ENCODE peak calls at places on chromosomes 11 and 22, in five cellular contexts. One of them, this sample, is unnamed.

GRCh38 chr11:26851696-26852095 is 129.8 kb upstream of the SLC5A12 start:
- DNase-seq in PC-9: no peak
- DNase-seq in ascending aorta: no peak
- DNase-seq in transverse colon: no peak
- DNase-seq in right lobe of liver: no peak
- DNase-seq in this sample: no peak

GRCh38 chr11:61293869-61294716 is 1.0 kb downstream of the VWCE start:
- DNase-seq in PC-9: peak; percentile 25
- DNase-seq in ascending aorta: no peak
- DNase-seq in transverse colon: peak; percentile 21
- DNase-seq in right lobe of liver: no peak
- DNase-seq in this sample: no peak

GRCh38 chr11:66113132-66113856 is 43.2 kb downstream of the PACS1 start:
- DNase-seq in PC-9: peak; percentile 34
- DNase-seq in ascending aorta: no peak
- DNase-seq in transverse colon: no peak
- DNase-seq in right lobe of liver: no peak
- DNase-seq in this sample: no peak

GRCh38 chr22:46596032-46596441 is 24.1 kb upstream of the GRAMD4 start:
- DNase-seq in PC-9: no peak
- DNase-seq in ascending aorta: no peak
- DNase-seq in transverse colon: no peak
- DNase-seq in right lobe of liver: no peak
- DNase-seq in this sample: no peak

GRCh38 chr11:6992457-6993431 is 27.4 kb downstream of the ZNF214 start:
- DNase-seq in PC-9: no peak
- DNase-seq in ascending aorta: no peak
- DNase-seq in transverse colon: no peak
- DNase-seq in right lobe of liver: no peak
- DNase-seq in this sample: no peak

GRCh38 chr11:61406991-61407728 is 14.8 kb downstream of the TMEM216 start:
- DNase-seq in PC-9: no peak
- DNase-seq in ascending aorta: no peak
- DNase-seq in transverse colon: no peak
- DNase-seq in right lobe of liver: no peak
- DNase-seq in this sample: no peak

GRCh38 chr22:40721266-40721665 is 42.0 kb downstream of the MCHR1 start:
- DNase-seq in PC-9: no peak
- DNase-seq in ascending aorta: no peak
- DNase-seq in transverse colon: no peak
- DNase-seq in right lobe of liver: no peak
- DNase-seq in this sample: no peak

GRCh38 chr11:3135491-3136440 is 29.3 kb downstream of the OSBPL5 start:
- DNase-seq in PC-9: no peak
- DNase-seq in ascending aorta: no peak
- DNase-seq in transverse colon: peak; percentile 7
- DNase-seq in right lobe of liver: peak; percentile 47
- DNase-seq in this sample: no peak

GRCh38 chr11:20337526-20338154 is 25.9 kb upstream of the HTATIP2 start:
- DNase-seq in PC-9: no peak
- DNase-seq in ascending aorta: no peak
- DNase-seq in transverse colon: peak; percentile 13
- DNase-seq in right lobe of liver: no peak
- DNase-seq in this sample: no peak

GRCh38 chr22:43213066-43213465 is 26.1 kb upstream of the TTLL12 start:
- DNase-seq in PC-9: no peak
- DNase-seq in ascending aorta: no peak
- DNase-seq in transverse colon: no peak
- DNase-seq in right lobe of liver: no peak
- DNase-seq in this sample: no peak

GRCh38 chr11:67293090-67293489 is 4.0 kb downstream of the ANKRD13D start:
- DNase-seq in PC-9: peak; percentile 58
- DNase-seq in ascending aorta: no peak
- DNase-seq in transverse colon: no peak
- DNase-seq in right lobe of liver: no peak
- DNase-seq in this sample: no peak

GRCh38 chr22:32996276-32996675 is 61.9 kb downstream of the SYN3 start:
- DNase-seq in PC-9: no peak
- DNase-seq in ascending aorta: no peak
- DNase-seq in transverse colon: no peak
- DNase-seq in right lobe of liver: no peak
- DNase-seq in this sample: no peak

GRCh38 chr22:40324468-40325305 is 21.6 kb upstream of the ADSL start:
- DNase-seq in PC-9: no peak
- DNase-seq in ascending aorta: no peak
- DNase-seq in transverse colon: peak; percentile 31
- DNase-seq in right lobe of liver: no peak
- DNase-seq in this sample: no peak

GRCh38 chr11:34208266-34209135 is 103.1 kb downstream of the NAT10 start:
- DNase-seq in PC-9: peak; percentile 62
- DNase-seq in ascending aorta: no peak
- DNase-seq in transverse colon: no peak
- DNase-seq in right lobe of liver: no peak
- DNase-seq in this sample: no peak

GRCh38 chr22:27327981-27328721 is 473.4 kb downstream of the MN1 start:
- DNase-seq in PC-9: no peak
- DNase-seq in ascending aorta: no peak
- DNase-seq in transverse colon: no peak
- DNase-seq in right lobe of liver: no peak
- DNase-seq in this sample: no peak

GRCh38 chr22:39128508-39128907 is 24.0 kb downstream of the CBX7 start:
- DNase-seq in PC-9: no peak
- DNase-seq in ascending aorta: no peak
- DNase-seq in transverse colon: no peak
- DNase-seq in right lobe of liver: peak; percentile 27
- DNase-seq in this sample: no peak

GRCh38 chr11:121521145-121522042 is 68.6 kb upstream of the SORL1-AS1 start:
- DNase-seq in PC-9: no peak
- DNase-seq in ascending aorta: no peak
- DNase-seq in transverse colon: no peak
- DNase-seq in right lobe of liver: no peak
- DNase-seq in this sample: no peak

GRCh38 chr11:10982695-10983492 is 125.0 kb upstream of the ZBED5 start:
- DNase-seq in PC-9: peak; percentile 2
- DNase-seq in ascending aorta: no peak
- DNase-seq in transverse colon: no peak
- DNase-seq in right lobe of liver: no peak
- DNase-seq in this sample: no peak

GRCh38 chr11:119110439-119110838 is 3.3 kb downstream of the C2CD2L start:
- DNase-seq in PC-9: no peak
- DNase-seq in ascending aorta: no peak
- DNase-seq in transverse colon: no peak
- DNase-seq in right lobe of liver: no peak
- DNase-seq in this sample: no peak

GRCh38 chr22:18065256-18065655 is 12.5 kb upstream of the PEX26 start:
- DNase-seq in PC-9: peak; percentile 29
- DNase-seq in ascending aorta: no peak
- DNase-seq in transverse colon: no peak
- DNase-seq in right lobe of liver: peak; percentile 39
- DNase-seq in this sample: no peak

GRCh38 chr11:61111786-61112517 is 9.7 kb downstream of the CD5 start:
- DNase-seq in PC-9: no peak
- DNase-seq in ascending aorta: no peak
- DNase-seq in transverse colon: no peak
- DNase-seq in right lobe of liver: peak; percentile 14
- DNase-seq in this sample: no peak

GRCh38 chr11:32172771-32173170 is 81.9 kb downstream of the RCN1 start:
- DNase-seq in PC-9: no peak
- DNase-seq in ascending aorta: no peak
- DNase-seq in transverse colon: no peak
- DNase-seq in right lobe of liver: no peak
- DNase-seq in this sample: no peak
- H3K4me3 ChIP-seq in PC-9: no peak overlapping the region
- H3K4me3 ChIP-seq in ascending aorta: no peak overlapping the region
- H3K4me3 ChIP-seq in transverse colon: no peak overlapping the region
- H3K4me3 ChIP-seq in right lobe of liver: no peak overlapping the region
- H3K4me3 ChIP-seq in this sample: no peak overlapping the region

GRCh38 chr22:49953027-49953679 is 7.4 kb upstream of the PIM3 start:
- DNase-seq in PC-9: peak; percentile 68
- DNase-seq in ascending aorta: no peak
- DNase-seq in transverse colon: no peak
- DNase-seq in right lobe of liver: no peak
- DNase-seq in this sample: no peak

GRCh38 chr22:49951986-49952896 is 8.3 kb upstream of the PIM3 start:
- DNase-seq in PC-9: peak; percentile 66
- DNase-seq in ascending aorta: no peak
- DNase-seq in transverse colon: no peak
- DNase-seq in right lobe of liver: no peak
- DNase-seq in this sample: no peak

GRCh38 chr22:49954354-49954753 is 6.2 kb upstream of the PIM3 start:
- DNase-seq in PC-9: no peak
- DNase-seq in ascending aorta: no peak
- DNase-seq in transverse colon: no peak
- DNase-seq in right lobe of liver: peak; percentile 89
- DNase-seq in this sample: no peak

GRCh38 chr22:49954991-49955580 is 5.5 kb upstream of the PIM3 start:
- DNase-seq in PC-9: no peak
- DNase-seq in ascending aorta: no peak
- DNase-seq in transverse colon: no peak
- DNase-seq in right lobe of liver: peak; percentile 59
- DNase-seq in this sample: no peak

GRCh38 chr22:49953680-49954344 is 6.8 kb upstream of the PIM3 start:
- DNase-seq in PC-9: no peak
- DNase-seq in ascending aorta: no peak
- DNase-seq in transverse colon: no peak
- DNase-seq in right lobe of liver: no peak
- DNase-seq in this sample: no peak
- H3K27ac ChIP-seq in PC-9: no peak overlapping the region
- H3K27ac ChIP-seq in ascending aorta: peak overlapping the region; percentile 36
- H3K27ac ChIP-seq in transverse colon: peak overlapping the region; percentile 90
- H3K27ac ChIP-seq in right lobe of liver: peak overlapping the region; percentile 67
- H3K27ac ChIP-seq in this sample: peak overlapping the region; percentile 87

GRCh38 chr11:73528877-73529530 is 68.9 kb downstream of the FAM168A start:
- DNase-seq in PC-9: no peak
- DNase-seq in ascending aorta: no peak
- DNase-seq in transverse colon: no peak
- DNase-seq in right lobe of liver: no peak
- DNase-seq in this sample: no peak

GRCh38 chr11:73528013-73528412 is 69.9 kb downstream of the FAM168A start:
- DNase-seq in PC-9: no peak
- DNase-seq in ascending aorta: no peak
- DNase-seq in transverse colon: no peak
- DNase-seq in right lobe of liver: no peak
- DNase-seq in this sample: no peak

GRCh38 chr11:73528420-73528819 is 69.5 kb downstream of the FAM168A start:
- DNase-seq in PC-9: no peak
- DNase-seq in ascending aorta: no peak
- DNase-seq in transverse colon: no peak
- DNase-seq in right lobe of liver: no peak
- DNase-seq in this sample: no peak

GRCh38 chr11:73531386-73531785 is 66.5 kb downstream of the FAM168A start:
- DNase-seq in PC-9: no peak
- DNase-seq in ascending aorta: no peak
- DNase-seq in transverse colon: no peak
- DNase-seq in right lobe of liver: no peak
- DNase-seq in this sample: no peak

GRCh38 chr11:73530109-73530508 is 67.8 kb downstream of the FAM168A start:
- DNase-seq in PC-9: no peak
- DNase-seq in ascending aorta: no peak
- DNase-seq in transverse colon: no peak
- DNase-seq in right lobe of liver: no peak
- DNase-seq in this sample: no peak
- TF ChIP-seq CTCF in PC-9: no peak
- TF ChIP-seq CTCF in ascending aorta: no peak
- TF ChIP-seq CTCF in transverse colon: no peak
- TF ChIP-seq CTCF in right lobe of liver: peak; percentile 39
- TF ChIP-seq CTCF in this sample: no peak

DNA sequence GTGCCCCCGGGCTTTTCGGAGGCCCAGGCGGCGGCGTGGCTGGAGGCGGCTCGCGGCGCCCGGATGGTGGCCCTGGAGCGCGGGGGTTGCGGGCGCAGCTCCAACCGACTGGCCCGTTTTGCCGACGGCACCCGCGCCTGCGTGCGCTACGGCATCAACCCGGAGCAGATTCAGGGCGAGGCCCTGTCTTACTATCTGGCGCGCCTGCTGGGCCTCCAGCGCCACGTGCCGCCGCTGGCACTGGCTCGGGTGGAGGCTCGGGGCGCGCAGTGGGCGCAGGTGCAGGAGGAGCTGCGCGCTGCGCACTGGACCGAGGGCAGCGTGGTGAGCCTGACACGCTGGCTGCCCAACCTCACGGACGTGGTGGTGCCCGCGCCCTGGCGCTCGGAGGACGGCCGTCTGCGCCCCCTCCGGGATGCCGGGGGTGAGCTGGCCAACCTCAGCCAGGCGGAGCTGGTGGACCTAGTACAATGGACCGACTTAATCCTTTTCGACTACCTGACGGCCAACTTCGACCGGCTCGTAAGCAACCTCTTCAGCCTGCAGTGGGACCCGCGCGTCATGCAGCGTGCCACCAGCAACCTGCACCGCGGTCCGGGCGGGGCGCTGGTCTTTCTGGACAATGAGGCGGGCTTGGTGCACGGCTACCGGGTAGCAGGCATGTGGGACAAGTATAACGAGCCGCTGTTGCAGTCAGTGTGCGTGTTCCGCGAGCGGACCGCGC is 932 bp downstream of the FJX1 start:
- DNase-seq in PC-9: peak; percentile 63
- DNase-seq in ascending aorta: no peak
- DNase-seq in transverse colon: peak; percentile 8
- DNase-seq in right lobe of liver: peak; percentile 63
- DNase-seq in this sample: peak; percentile 65
- H3K4me3 ChIP-seq in PC-9: peak overlapping the region; percentile 66
- H3K4me3 ChIP-seq in ascending aorta: peak overlapping the region; percentile 68
- H3K4me3 ChIP-seq in transverse colon: peak overlapping the region; percentile 23
- H3K4me3 ChIP-seq in right lobe of liver: peak overlapping the region; percentile 45
- H3K4me3 ChIP-seq in this sample: peak overlapping the region; percentile 94

This sample was measured in RWPE2.